ENCODE peak calls at places on chromosome 15, in four cellular contexts. Y is pancreas, A is HCT116, U is cardiac muscle cell. O is an unnamed sample.
A peak's percentile ranks its signal among the peaks of the same experiment; 100 is the strongest.

GRCh38 chr15:72354496-72354895 is 21.3 kb downstream of the HEXA start:
- DNase-seq in U (no peak), Y (no peak), A (no peak), O (no peak)

GRCh38 chr15:35753486-35753885 is 207.5 kb upstream of the DPH6 start:
- DNase-seq in Y (no peak), A (no peak), U (no peak), O (no peak)

GRCh38 chr15:33005582-33005981 is 188.9 kb downstream of the FMN1 start:
- DNase-seq in A (no peak), Y (no peak), U (no peak), O (no peak)

GRCh38 chr15:43920815-43921214 is 94.0 kb downstream of the WDR76 start:
- DNase-seq in A (no peak), Y (no peak), U (no peak), O (no peak)

GRCh38 chr15:44715797-44716334 is 4.5 kb downstream of the B2M start:
- DNase-seq in Y (no peak), A (no peak), U (no peak), O (no peak)

GRCh38 chr15:67144609-67145306 is 79.4 kb downstream of the SMAD3 start:
- DNase-seq in Y (no peak), U (peak; percentile 96), A (no peak), O (no peak)

GRCh38 chr15:89654311-89654761 is 931 bp downstream of the KIF7 start:
- DNase-seq in Y (no peak), A (no peak), U (peak; percentile 67), O (no peak)

GRCh38 chr15:99433757-99434211 is 132.0 kb upstream of the MEF2A start:
- DNase-seq in A (no peak), U (no peak), Y (no peak), O (no peak)

GRCh38 chr15:90851945-90852344 is 16.4 kb upstream of the FURIN start:
- DNase-seq in Y (no peak), A (no peak), U (no peak), O (no peak)

GRCh38 chr15:101256756-101257155 is 4.9 kb upstream of the CHSY1 start:
- DNase-seq in U (no peak), A (no peak), Y (no peak), O (no peak)

DNA sequence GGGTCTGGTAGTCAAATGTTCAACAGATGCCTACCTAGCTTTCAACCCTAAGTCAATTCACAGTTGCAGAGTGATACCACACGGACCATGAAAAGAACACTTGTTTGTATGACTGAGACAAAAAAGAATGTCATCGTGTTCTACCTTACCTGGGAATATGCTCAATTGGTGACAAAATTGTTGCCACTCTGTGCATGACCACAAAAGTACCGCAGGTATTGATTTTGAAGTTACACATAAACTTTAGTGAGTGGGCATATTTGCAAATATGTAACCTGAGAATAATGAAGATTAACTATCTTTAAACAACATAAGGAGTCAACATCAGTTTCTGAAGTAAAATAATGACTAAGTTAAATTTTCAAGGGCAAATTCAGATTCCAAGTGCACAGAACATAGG is 53.4 kb upstream of the SNRPN start:
- DNase-seq in U (no peak), A (no peak), Y (no peak), O (no peak)
- H3K9me3 ChIP-seq in U (no peaks in the 10 kb centered on the region), A (peaks cover 4% of the 10 kb centered on the region), Y (no peaks in the 10 kb centered on the region), O (no peaks in the 10 kb centered on the region)

DNA sequence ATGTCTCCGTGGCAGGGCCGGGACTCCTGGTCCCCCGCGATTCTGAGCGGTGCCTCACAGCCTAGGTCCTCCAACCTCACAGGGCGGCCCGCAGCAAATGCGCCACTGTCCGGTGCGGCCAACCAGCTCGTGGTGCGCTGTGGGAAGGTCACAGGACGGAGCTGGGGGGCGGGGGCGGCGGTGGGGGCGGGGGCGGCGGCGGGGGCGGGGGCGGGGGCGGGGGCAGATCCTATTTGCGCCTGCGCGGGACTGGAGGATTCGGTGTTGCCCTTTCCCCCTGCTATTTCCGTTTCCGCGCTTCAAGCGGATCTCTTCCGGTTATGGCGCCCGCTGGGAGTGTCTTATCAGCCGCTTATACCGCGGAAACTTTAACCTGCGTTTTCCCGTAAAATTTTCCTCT is 106.7 kb upstream of the SNRPN start:
- DNase-seq in U (peak; percentile 47), Y (peak; percentile 39), A (no peak), O (no peak)
- H3K4me3 ChIP-seq in U (peak overlapping the region; percentile 51), Y (peak overlapping the region; percentile 13), A (no peak overlapping the region), O (no peak overlapping the region)

DNA sequence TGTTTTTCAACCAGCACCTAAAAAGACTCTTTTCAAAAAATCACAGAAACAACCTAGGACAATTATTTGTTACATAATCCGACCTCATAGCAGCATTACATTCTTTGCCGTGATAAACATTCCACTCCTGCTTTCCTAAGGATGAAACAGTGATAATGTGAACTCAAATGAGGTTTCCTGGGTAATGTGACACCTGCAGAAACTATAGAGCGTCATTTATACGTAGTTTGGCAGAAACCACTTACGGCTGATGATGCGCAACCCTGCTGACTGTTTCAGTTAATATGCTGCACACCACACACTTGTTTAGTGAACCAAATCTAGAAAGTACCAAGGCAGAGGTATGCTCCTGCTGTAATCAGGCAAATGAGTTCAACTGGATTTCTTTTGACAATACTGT is 55.9 kb downstream of the SEMA6D start:
- DNase-seq in U (no peak), A (no peak), Y (no peak), O (no peak)
- H3K27ac ChIP-seq in U (peak overlapping the region; percentile 31), A (no peak overlapping the region), Y (no peak overlapping the region), O (no peak overlapping the region)

GRCh38 chr15:25065286-25065685 is 110.5 kb downstream of the SNRPN start:
- DNase-seq in Y (no peak), U (no peak), A (no peak), O (no peak)
- H3K9me3 ChIP-seq in Y (no peaks in the 10 kb centered on the region), U (peaks cover 24% of the 10 kb centered on the region), A (peaks cover 27% of the 10 kb centered on the region), O (peaks cover 89% of the 10 kb centered on the region)

DNA sequence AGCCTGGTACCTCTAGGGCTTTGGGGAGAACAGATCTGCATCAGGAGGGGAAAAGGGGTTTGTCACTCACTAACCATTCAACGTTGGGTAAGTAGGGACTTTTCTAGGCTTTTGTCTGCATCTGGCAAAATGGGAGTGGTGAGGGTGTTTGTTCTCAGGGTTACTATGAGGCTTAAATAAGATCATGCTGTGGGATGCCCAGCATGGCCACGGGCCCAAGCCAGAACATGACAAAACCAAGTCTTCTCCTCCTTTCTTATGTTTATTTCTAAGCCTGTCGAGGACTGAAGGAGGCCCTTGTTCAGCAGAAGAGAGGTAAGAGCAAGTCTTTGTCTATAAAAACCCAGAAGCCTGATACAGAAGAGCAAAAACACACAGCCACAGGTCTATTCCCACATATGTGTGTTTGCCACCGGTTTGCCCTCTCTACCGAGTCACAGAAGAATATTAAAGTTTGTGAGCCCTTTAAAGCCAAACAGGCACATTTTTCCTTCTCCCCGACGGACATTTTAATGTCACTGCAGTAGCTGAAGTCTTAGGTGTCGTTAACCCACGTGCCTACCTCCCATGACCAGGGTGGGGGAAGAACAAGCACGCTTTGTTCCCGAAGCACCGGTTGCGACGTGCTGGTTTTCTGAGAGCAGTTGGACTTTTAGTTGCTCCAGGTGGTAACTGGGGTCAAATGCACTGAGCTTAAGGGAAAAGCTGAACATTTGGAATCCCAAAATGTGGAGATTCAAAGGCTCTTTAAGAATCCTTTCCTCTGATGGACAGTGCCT is 72.1 kb downstream of the NOX5 start:
- DNase-seq in Y (no peak), A (no peak), U (no peak), O (no peak)
- H3K4me3 ChIP-seq in Y (no peak overlapping the region), A (no peak overlapping the region), U (no peak overlapping the region), O (no peak overlapping the region)